ENCODE peak calls at places on chromosomes 6 and 20, in seven cellular contexts. Y is right lobe of liver; D is heart left ventricle; A is left ventricle myocardium inferior; I is ascending aorta; B is PC-3; Z is CD8-positive, alpha-beta T cell. M is an unnamed sample. For H3K4me1 and H3K36me3, the result is how much of the 10 kb centered on the place peaks cover.

GRCh38 chr6:112781236-112781635 is 434.1 kb downstream of the RFPL4B start:
- DNase-seq in Y (no peak), D (no peak), A (no peak), I (no peak), B (peak), Z (no peak), M (no peak)

GRCh38 chr6:108203189-108204119 is 37.6 kb downstream of the NR2E1 start:
- DNase-seq in Y (peak), D (no peak), A (no peak), I (no peak), B (no peak), Z (no peak), M (no peak)

GRCh38 chr20:37870294-37870693 is 32.6 kb upstream of the VSTM2L start:
- DNase-seq in Y (no peak), D (no peak), A (no peak), I (no peak), B (no peak), Z (no peak), M (peak)

GRCh38 chr6:55882731-55883595 is 7.6 kb upstream of the BMP5 start:
- DNase-seq in Y (no peak), D (no peak), A (no peak), I (no peak), B (peak), Z (no peak), M (no peak)

GRCh38 chr6:134247271-134247833 is 70.6 kb downstream of the SGK1 start:
- DNase-seq in Y (no peak), D (no peak), A (no peak), I (no peak), B (no peak), Z (peak), M (peak)

GRCh38 chr20:15942130-15942529 is 631.1 kb downstream of the KIF16B start:
- DNase-seq in Y (no peak), D (no peak), A (no peak), I (no peak), B (peak), Z (no peak), M (no peak)

GRCh38 chr20:64080813-64081619 is 1.1 kb downstream of the OPRL1 start:
- DNase-seq in Y (no peak), D (no peak), A (no peak), I (no peak), B (no peak), Z (no peak), M (no peak)

GRCh38 chr6:132054525-132054924 is 103.4 kb upstream of the CCN2 start:
- DNase-seq in Y (no peak), D (no peak), A (no peak), I (no peak), B (peak), Z (no peak), M (no peak)

GRCh38 chr20:722822-723644 is 45.3 kb downstream of the SLC52A3 start:
- DNase-seq in Y (no peak), D (no peak), A (no peak), I (no peak), B (no peak), Z (no peak), M (peak)

GRCh38 chr6:2881358-2881885 is 21.7 kb downstream of the SERPINB9 start:
- DNase-seq in Y (no peak), D (no peak), A (no peak), I (no peak), B (no peak), Z (no peak), M (no peak)
- H3K4me1 ChIP-seq in Y (under half), D (under half), A (under half), I (under half), B (under half), Z (half or more), M (under half)

GRCh38 chr6:31578058-31578457 is 2.7 kb downstream of the TNF start:
- DNase-seq in Y (no peak), D (no peak), A (no peak), I (no peak), B (no peak), Z (no peak), M (no peak)
- TF ChIP-seq CTCF in Y (no peak), D (no peak), A (no peak), I (no peak), B (no peak), Z (no peak), M (no peak)

GRCh38 chr20:57756213-57756612 is 46.4 kb upstream of the PMEPA1 start:
- DNase-seq in Y (no peak), D (no peak), A (no peak), I (peak), B (no peak), Z (no peak), M (no peak)
- H3K36me3 ChIP-seq in Y (under half), D (under half), A (under half), I (under half), B (under half), Z (under half), M (under half)

GRCh38 chr20:31569163-31570020 is 35.7 kb upstream of the ID1 start:
- DNase-seq in Y (peak), D (peak), A (peak), I (peak), B (peak), Z (peak), M (peak)
- H3K4me1 ChIP-seq in Y (under half), D (under half), A (half or more), I (under half), B (half or more), Z (under half), M (half or more)

GRCh38 chr20:31568773-31569162 is 36.3 kb upstream of the ID1 start:
- DNase-seq in Y (no peak), D (no peak), A (no peak), I (no peak), B (no peak), Z (no peak), M (no peak)

GRCh38 chr20:31566658-31567379 is 38.3 kb upstream of the ID1 start:
- DNase-seq in Y (no peak), D (no peak), A (no peak), I (no peak), B (peak), Z (no peak), M (no peak)

GRCh38 chr20:31568041-31568731 is 36.9 kb upstream of the ID1 start:
- DNase-seq in Y (peak), D (no peak), A (no peak), I (no peak), B (no peak), Z (no peak), M (peak)

GRCh38 chr20:31566332-31566657 is 38.8 kb upstream of the ID1 start:
- DNase-seq in Y (no peak), D (no peak), A (no peak), I (no peak), B (no peak), Z (no peak), M (no peak)

DNA sequence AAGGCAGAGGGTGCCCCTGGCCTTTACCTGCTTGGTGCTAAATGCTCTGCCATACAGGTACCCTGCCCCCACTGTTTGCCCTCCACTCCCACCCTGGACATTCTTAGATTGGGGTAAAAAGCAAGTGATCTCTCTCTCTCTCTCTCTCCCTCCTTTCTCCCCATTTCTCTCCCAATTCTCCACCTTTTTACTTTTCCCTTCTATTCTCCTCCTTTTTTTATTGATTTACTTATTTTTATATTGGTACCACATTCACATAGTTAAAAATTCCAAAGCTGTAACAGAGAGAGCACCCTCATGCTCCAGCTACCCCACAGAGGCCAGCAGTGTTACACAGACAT is 37.7 kb upstream of the ID1 start:
- DNase-seq in Y (no peak), D (no peak), A (no peak), I (no peak), B (no peak), Z (no peak), M (no peak)
- TF ChIP-seq CTCF in Y (no peak), D (no peak), A (no peak), I (no peak), B (no peak), Z (no peak), M (no peak)

GRCh38 chr6:66883453-66883852 is 1176.4 kb upstream of the EYS start:
- DNase-seq in Y (no peak), D (no peak), A (no peak), I (no peak), B (no peak), Z (no peak), M (no peak)
- H3K36me3 ChIP-seq in Y (under half), D (under half), A (under half), I (under half), B (under half), Z (under half), M (under half)

GRCh38 chr6:154096834-154097233 is 57.8 kb downstream of the OPRM1 start:
- DNase-seq in Y (no peak), D (no peak), A (no peak), I (no peak), B (no peak), Z (no peak), M (no peak)

GRCh38 chr6:154093231-154094044 is 54.4 kb downstream of the OPRM1 start:
- DNase-seq in Y (no peak), D (no peak), A (no peak), I (no peak), B (no peak), Z (no peak), M (no peak)

GRCh38 chr6:154086510-154086909 is 47.5 kb downstream of the OPRM1 start:
- DNase-seq in Y (no peak), D (no peak), A (no peak), I (no peak), B (no peak), Z (no peak), M (no peak)

GRCh38 chr6:154096316-154096715 is 57.3 kb downstream of the OPRM1 start:
- DNase-seq in Y (no peak), D (no peak), A (no peak), I (no peak), B (no peak), Z (no peak), M (no peak)

DNA sequence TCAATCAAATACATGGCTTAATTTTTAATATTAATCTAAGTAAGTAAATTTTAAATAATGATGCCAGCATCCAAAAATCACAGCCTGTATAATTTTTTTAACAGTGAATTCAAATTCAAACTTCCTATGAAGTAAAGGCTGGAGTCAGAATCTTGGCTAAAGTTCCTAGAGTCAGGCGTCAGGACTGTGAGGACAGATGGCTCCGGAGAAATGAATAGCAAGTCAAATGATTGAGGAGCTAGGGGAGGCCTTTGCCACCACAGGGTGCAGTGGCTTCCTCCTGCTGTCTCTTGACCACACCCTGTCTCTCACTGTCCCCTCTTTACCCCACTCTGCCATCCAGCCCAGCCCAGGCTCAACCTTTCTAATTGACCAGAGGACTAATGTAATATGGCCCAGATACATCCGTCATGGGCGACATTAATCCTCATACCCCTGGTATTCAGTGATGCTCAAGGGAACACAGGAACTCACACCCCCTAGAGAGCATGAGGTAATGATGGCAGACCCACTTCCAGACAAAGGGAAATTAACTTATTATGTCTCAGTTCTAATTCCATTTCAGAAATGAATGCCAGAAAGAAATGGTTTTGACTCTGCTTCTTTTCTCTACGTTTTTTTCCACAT is 53.4 kb downstream of the OPRM1 start:
- DNase-seq in Y (no peak), D (no peak), A (no peak), I (no peak), B (no peak), Z (no peak), M (no peak)
- H3K4me1 ChIP-seq in Y (under half), D (under half), A (under half), I (under half), B (under half), Z (under half), M (under half)

GRCh38 chr20:50883856-50884255 is 47.4 kb downstream of the ADNP start:
- DNase-seq in Y (no peak), D (no peak), A (no peak), I (no peak), B (no peak), Z (no peak), M (peak)

GRCh38 chr20:50891138-50891537 is 40.1 kb downstream of the ADNP start:
- DNase-seq in Y (no peak), D (no peak), A (no peak), I (no peak), B (peak), Z (no peak), M (peak)

GRCh38 chr20:50885068-50885467 is 46.2 kb downstream of the ADNP start:
- DNase-seq in Y (no peak), D (no peak), A (no peak), I (no peak), B (no peak), Z (no peak), M (peak)

GRCh38 chr20:50886184-50886790 is 45.0 kb downstream of the ADNP start:
- DNase-seq in Y (no peak), D (no peak), A (no peak), I (no peak), B (no peak), Z (no peak), M (peak)

GRCh38 chr20:50885781-50886180 is 45.5 kb downstream of the ADNP start:
- DNase-seq in Y (no peak), D (no peak), A (no peak), I (no peak), B (no peak), Z (no peak), M (peak)
- TF ChIP-seq CTCF in Y (no peak), D (no peak), A (no peak), I (no peak), B (no peak), Z (no peak), M (no peak)

GRCh38 chr20:52933867-52934266 is 38.3 kb upstream of the TSHZ2 start:
- DNase-seq in Y (no peak), D (no peak), A (no peak), I (no peak), B (no peak), Z (no peak), M (no peak)
- H3K36me3 ChIP-seq in Y (under half), D (under half), A (under half), I (under half), B (under half), Z (under half), M (under half)

M was measured in spleen.